ENCODE peak calls at places on chromosomes 12 and 14, in six cellular contexts. M, G, S, E, O and K are unnamed samples.

GRCh38 chr12:41368006-41368405 is 179.9 kb downstream of the PDZRN4 start:
- DNase-seq in M (peak), G (no peak), S (no peak), E (no peak), O (no peak), K (peak)

GRCh38 chr14:20820063-20820904 is 17.6 kb upstream of the RNASE1 start:
- DNase-seq in M (no peak), G (no peak), S (no peak), E (no peak), O (no peak), K (no peak)

GRCh38 chr12:13592063-13592942 is 389.1 kb downstream of the GRIN2B start:
- DNase-seq in M (no peak), G (no peak), S (no peak), E (no peak), O (no peak), K (no peak)

GRCh38 chr12:12903642-12904609 is 12.6 kb downstream of the GPRC5A start:
- DNase-seq in M (no peak), G (no peak), S (no peak), E (no peak), O (no peak), K (no peak)

GRCh38 chr12:47102845-47103666 is 23.3 kb upstream of the AMIGO2 start:
- DNase-seq in M (peak), G (no peak), S (peak), E (no peak), O (no peak), K (peak)

GRCh38 chr12:124687695-124688301 is 120.4 kb upstream of the NCOR2 start:
- DNase-seq in M (no peak), G (no peak), S (peak), E (no peak), O (no peak), K (peak)

GRCh38 chr12:90086281-90086680 is 377.6 kb upstream of the ATP2B1 start:
- DNase-seq in M (peak), G (no peak), S (no peak), E (no peak), O (no peak), K (peak)

GRCh38 chr14:102527255-102528232 is 18.0 kb upstream of the ANKRD9 start:
- DNase-seq in M (peak), G (peak), S (no peak), E (no peak), O (no peak), K (no peak)

GRCh38 chr12:57693317-57693658 is 644 bp upstream of the OS9 start:
- DNase-seq in M (no peak), G (no peak), S (no peak), E (no peak), O (no peak), K (no peak)

GRCh38 chr12:105986779-105987686 is 151.7 kb downstream of the NUAK1 start:
- DNase-seq in M (peak), G (peak), S (peak), E (no peak), O (no peak), K (peak)

GRCh38 chr12:40829738-40830144 is 137.5 kb downstream of the CNTN1 start:
- DNase-seq in M (peak), G (peak), S (peak), E (no peak), O (no peak), K (peak)

GRCh38 chr12:53940448-53941014 is 1.9 kb downstream of the HOXC13 start:
- DNase-seq in M (no peak), G (no peak), S (no peak), E (no peak), O (no peak), K (no peak)

GRCh38 chr12:51395283-51396230 is 4.4 kb upstream of the GALNT6 start:
- DNase-seq in M (no peak), G (no peak), S (no peak), E (no peak), O (no peak), K (no peak)

GRCh38 chr14:63855272-63855671 is 2.5 kb downstream of the SYNE2 start:
- DNase-seq in M (no peak), G (no peak), S (no peak), E (no peak), O (no peak), K (no peak)

GRCh38 chr14:43649508-43649907 is 857.6 kb downstream of the FSCB start:
- DNase-seq in M (no peak), G (no peak), S (no peak), E (no peak), O (no peak), K (no peak)

GRCh38 chr14:59585891-59586554 is 9.4 kb upstream of the CCDC175 start:
- DNase-seq in M (no peak), G (no peak), S (peak), E (no peak), O (peak), K (peak)

GRCh38 chr12:89768586-89769482 is 60.2 kb upstream of the ATP2B1 start:
- DNase-seq in M (peak), G (peak), S (peak), E (no peak), O (peak), K (peak)

GRCh38 chr14:53473480-53473879 is 320.4 kb upstream of the DDHD1 start:
- DNase-seq in M (no peak), G (no peak), S (no peak), E (no peak), O (no peak), K (peak)

GRCh38 chr12:40152783-40153383 is 47.0 kb upstream of the SLC2A13 start:
- DNase-seq in M (peak), G (no peak), S (peak), E (peak), O (peak), K (peak)

GRCh38 chr12:116319851-116320621 is 42.5 kb upstream of the MED13L start:
- DNase-seq in M (peak), G (no peak), S (peak), E (no peak), O (peak), K (peak)

GRCh38 chr14:94021416-94022157 is 4.6 kb upstream of the OTUB2 start:
- DNase-seq in M (no peak), G (no peak), S (peak), E (no peak), O (peak), K (peak)

GRCh38 chr14:100546051-100546443 is 41.2 kb downstream of the BEGAIN start:
- DNase-seq in M (no peak), G (no peak), S (no peak), E (no peak), O (no peak), K (no peak)

GRCh38 chr12:13099910-13100609 is 3.4 kb downstream of the GSG1 start:
- DNase-seq in M (no peak), G (peak), S (peak), E (no peak), O (no peak), K (no peak)

GRCh38 chr14:52067873-52068740 is 752 bp downstream of the NID2 start:
- DNase-seq in M (peak), G (no peak), S (no peak), E (no peak), O (no peak), K (peak)

GRCh38 chr12:132471858-132472255 is 18.1 kb upstream of the FBRSL1 start:
- DNase-seq in M (no peak), G (no peak), S (no peak), E (no peak), O (no peak), K (no peak)

GRCh38 chr14:85428926-85429325 is 101.0 kb upstream of the FLRT2 start:
- DNase-seq in M (no peak), G (no peak), S (no peak), E (no peak), O (no peak), K (no peak)

GRCh38 chr12:26817183-26817591 is 15.8 kb downstream of the ITPR2 start:
- DNase-seq in M (no peak), G (no peak), S (no peak), E (no peak), O (no peak), K (no peak)

GRCh38 chr14:102007916-102008418 is 43.6 kb downstream of the DYNC1H1 start:
- DNase-seq in M (no peak), G (no peak), S (no peak), E (no peak), O (no peak), K (no peak)

GRCh38 chr14:72928872-72929271 is 2.6 kb downstream of the DCAF4 start:
- DNase-seq in M (no peak), G (no peak), S (no peak), E (no peak), O (no peak), K (no peak)

GRCh38 chr12:72365151-72365550 is 93.0 kb downstream of the TRHDE start:
- DNase-seq in M (no peak), G (no peak), S (peak), E (no peak), O (no peak), K (peak)

GRCh38 chr12:18165422-18165871 is 75.5 kb upstream of the RERGL start:
- DNase-seq in M (peak), G (no peak), S (peak), E (no peak), O (peak), K (peak)

DNA sequence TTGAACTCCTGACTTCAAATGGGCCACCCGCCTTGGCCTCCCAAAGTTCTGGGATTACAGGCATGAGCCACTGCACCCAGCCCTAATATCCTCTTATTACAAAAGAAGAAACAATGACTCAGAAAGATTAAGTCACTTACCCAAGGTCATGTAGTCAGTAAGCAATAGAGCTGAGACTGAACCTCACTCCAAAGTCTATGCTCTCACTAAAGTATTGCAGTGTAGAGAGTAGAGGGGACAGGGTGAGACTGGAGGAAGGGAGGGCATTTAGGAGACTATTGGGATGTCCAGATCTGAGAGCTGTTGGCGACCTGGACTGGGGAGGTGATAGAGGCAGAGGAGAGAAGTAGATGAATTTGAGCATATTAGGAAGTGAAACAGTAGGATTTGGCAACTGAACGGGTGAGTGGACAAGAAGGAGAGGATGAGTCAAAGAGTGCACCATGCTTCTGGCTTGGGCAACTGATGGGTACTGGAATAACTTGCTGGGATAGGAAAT is 11.8 kb downstream of the P2RX7 start:
- DNase-seq in M (peak), G (no peak), S (peak), E (no peak), O (no peak), K (peak)
- TF ChIP-seq CTCF in M (no peak), G (no peak), S (no peak), E (no peak), O (no peak), K (no peak)

DNA sequence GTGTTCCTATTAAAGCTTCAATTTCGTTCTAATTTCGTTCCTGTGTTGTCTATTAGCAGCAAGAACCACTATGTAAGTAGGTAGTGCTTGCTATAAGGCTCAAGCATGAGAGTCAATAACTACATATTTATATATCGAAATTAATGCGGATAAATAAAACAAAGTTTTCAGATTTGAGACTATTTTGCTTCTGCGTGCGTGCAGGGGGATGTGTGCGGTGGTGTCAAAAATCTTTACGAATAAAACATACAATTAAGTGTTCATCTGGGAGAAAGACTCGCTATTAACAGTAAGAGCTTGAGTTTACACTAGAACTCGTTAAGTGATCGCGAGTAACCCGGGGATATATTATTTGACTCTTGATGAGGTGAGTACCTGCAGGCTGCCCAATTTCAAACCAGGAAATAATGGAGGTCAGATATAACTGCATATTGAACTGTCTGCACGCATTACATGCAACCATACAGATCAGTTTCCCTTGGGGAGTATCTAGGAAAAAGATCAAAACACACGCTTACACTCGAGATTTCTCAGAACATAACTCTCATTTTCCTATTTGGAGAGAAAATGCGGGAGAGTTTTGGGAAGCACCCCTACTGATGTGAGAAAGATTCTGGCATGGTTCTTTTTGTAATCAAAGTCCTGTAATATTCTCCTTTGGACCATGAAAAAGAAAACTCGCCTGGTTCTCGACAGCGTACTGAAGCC is 814 bp downstream of the TWF1 start:
- DNase-seq in M (peak), G (no peak), S (peak), E (no peak), O (no peak), K (peak)
- TF ChIP-seq CTCF in M (no peak), G (no peak), S (no peak), E (no peak), O (no peak), K (no peak)

GRCh38 chr12:49883065-49883464 is 20.6 kb downstream of the FAIM2 start:
- DNase-seq in M (no peak), G (no peak), S (no peak), E (no peak), O (no peak), K (no peak)
- TF ChIP-seq CTCF in M (no peak), G (no peak), S (no peak), E (no peak), O (no peak), K (no peak)

GRCh38 chr12:6829532-6830220 is 1.5 kb downstream of the P3H3 start:
- DNase-seq in M (peak), G (no peak), S (no peak), E (no peak), O (no peak), K (no peak)
- TF ChIP-seq CTCF in M (peak), G (no peak), S (peak), E (no peak), O (peak), K (peak)

GRCh38 chr12:11204173-11204572 is 17.4 kb upstream of the TAS2R42 start:
- DNase-seq in M (no peak), G (no peak), S (no peak), E (no peak), O (no peak), K (no peak)

GRCh38 chr12:11209098-11209497 is 22.4 kb upstream of the TAS2R42 start:
- DNase-seq in M (no peak), G (no peak), S (no peak), E (no peak), O (no peak), K (no peak)
- TF ChIP-seq CTCF in M (no peak), G (no peak), S (no peak), E (no peak), O (no peak), K (no peak)

DNA sequence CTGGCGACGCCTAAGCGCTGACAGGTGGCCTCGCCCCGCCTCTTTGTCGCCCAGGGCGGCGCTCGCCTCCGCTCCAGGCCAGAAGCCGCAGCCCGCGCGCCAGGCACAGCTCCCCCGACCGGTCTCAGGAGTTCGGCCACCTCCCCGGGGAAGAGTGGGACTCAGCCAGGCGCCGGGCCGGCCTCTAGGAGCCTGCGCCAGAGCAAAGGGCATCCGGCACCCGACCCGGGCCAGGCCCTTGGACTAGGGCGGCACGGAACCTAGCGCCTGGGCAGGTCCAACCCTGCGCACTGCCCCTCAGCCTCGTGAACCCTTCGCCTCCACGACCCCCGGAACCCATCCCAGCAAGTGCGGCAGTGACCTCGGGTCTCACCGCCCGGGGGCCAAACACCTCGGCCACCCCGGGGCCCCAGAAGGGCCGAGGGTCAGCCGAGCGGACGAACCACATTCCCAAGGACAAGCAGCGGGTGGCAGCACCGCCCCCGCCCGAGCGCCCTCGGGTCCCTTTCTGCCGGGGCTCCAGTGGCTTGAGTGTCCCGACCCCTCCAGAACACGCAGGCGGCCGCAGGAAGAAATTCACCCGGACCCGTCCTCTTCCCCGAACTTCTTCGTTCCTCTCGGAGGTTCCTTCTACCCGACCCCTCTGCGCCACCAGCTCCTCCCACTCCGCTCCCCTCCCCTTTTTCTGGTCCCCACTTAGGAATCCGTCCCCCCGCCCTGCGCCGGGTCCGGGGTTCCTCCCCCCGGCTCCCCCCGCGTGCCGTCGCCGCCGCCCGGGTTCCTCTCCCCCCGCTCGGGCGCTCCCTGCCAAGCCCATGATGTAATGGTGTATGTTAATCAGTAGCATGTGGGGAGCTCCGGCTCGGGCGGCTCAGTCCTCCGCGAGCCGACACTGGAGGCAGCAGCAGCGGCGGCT is 1.4 kb upstream of the SAMD4A start:
- DNase-seq in M (peak), G (no peak), S (peak), E (peak), O (peak), K (peak)
- TF ChIP-seq CTCF in M (no peak), G (no peak), S (peak), E (no peak), O (no peak), K (no peak)

GRCh38 chr12:104109446-104110271 is 28.4 kb downstream of the NFYB start:
- DNase-seq in M (no peak), G (no peak), S (no peak), E (no peak), O (no peak), K (no peak)
- TF ChIP-seq CTCF in M (no peak), G (no peak), S (no peak), E (no peak), O (no peak), K (no peak)

DNA sequence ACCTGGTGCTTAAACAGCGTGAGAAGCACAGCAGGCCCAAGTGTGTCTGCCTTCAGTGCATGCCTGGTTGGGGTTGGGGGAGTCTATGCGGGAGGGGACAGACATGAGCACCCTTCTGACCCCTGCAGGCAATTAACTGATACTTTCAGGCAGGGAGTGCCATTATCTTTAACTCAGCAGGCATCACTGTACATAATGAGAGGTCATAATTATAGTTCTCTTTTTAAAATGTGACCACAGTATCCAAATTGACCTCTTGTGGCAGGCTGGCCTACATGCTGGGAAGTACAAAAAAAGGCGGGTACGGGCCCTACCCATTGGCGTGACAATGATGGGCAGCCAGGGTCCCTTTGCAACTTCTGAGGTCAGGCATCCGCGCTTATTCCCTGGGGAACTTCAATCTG is 209.1 kb downstream of the FOXN3 start:
- DNase-seq in M (no peak), G (no peak), S (no peak), E (no peak), O (no peak), K (no peak)
- TF ChIP-seq CTCF in M (no peak), G (no peak), S (no peak), E (no peak), O (no peak), K (no peak)

DNA sequence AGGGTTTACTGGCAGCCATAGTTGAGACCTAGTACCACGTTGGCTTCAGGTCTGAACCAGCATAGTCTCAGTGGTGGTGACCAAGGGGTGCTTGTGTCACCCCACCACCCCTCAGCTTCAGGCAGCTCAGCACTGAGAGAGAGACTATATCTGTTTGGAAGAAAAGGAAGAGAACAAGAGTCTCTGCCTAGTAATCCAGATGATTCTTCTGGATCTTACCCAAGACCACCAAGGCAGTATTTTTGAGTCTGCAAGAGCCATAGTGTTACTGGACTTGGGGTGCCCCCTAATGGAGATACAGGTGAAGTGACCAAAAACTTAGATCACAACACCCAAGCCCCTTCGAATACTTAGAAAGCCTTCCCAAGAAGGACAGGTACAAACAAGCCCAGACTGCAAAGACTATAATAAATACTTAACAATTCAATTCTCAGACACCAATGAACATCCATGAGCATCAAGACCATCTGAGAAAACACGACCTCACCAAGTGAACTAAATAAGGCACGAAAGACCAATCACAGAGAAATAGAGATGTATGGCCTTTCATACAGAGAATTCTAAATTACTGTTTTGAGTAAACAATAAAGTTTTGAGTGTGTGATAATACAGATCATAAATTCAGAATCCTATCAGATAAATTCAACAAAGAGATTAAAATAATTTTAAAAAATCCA is 107.0 kb downstream of the HELB start:
- DNase-seq in M (peak), G (no peak), S (peak), E (no peak), O (peak), K (peak)
- TF ChIP-seq CTCF in M (peak), G (peak), S (peak), E (peak), O (peak), K (peak)